ENCODE peak calls at places on chromosomes 12 and 14, in nine cellular contexts. Q, W, E, V, O, S, Y, C and P are unnamed samples.

GRCh38 chr12:114396153-114396868 is 9.6 kb downstream of the TBX5 start:
- DNase-seq in W (no peak), Q (no peak), V (no peak), O (peak), Y (no peak), S (no peak), C (no peak), E (no peak), P (no peak)

GRCh38 chr14:104218361-104219180 is 80.2 kb downstream of the KIF26A start:
- DNase-seq in Y (no peak), S (no peak), O (no peak), V (no peak), E (no peak), C (no peak), W (no peak), Q (no peak), P (no peak)

GRCh38 chr12:75986001-75986739 is 45.4 kb downstream of the PHLDA1 start:
- DNase-seq in S (no peak), O (no peak), C (peak), V (no peak), W (no peak), E (no peak), Y (no peak), Q (no peak), P (no peak)

GRCh38 chr14:41490323-41490722 is 116.4 kb upstream of the LRFN5 start:
- DNase-seq in V (no peak), Y (no peak), Q (no peak), W (no peak), S (no peak), E (no peak), O (no peak), C (no peak), P (no peak)

GRCh38 chr12:111453071-111453989 is 47.6 kb downstream of the SH2B3 start:
- DNase-seq in C (no peak), Y (no peak), V (no peak), Q (no peak), S (no peak), O (no peak), E (no peak), W (no peak), P (peak)

GRCh38 chr12:10190558-10191388 is 11.9 kb downstream of the TMEM52B start:
- DNase-seq in C (peak), Q (peak), S (peak), W (peak), O (peak), E (peak), Y (peak), V (peak), P (peak)

GRCh38 chr14:96187216-96188050 is 17.2 kb upstream of the BDKRB2 start:
- DNase-seq in E (no peak), C (no peak), O (no peak), Q (no peak), V (no peak), S (no peak), Y (no peak), W (no peak), P (no peak)

GRCh38 chr12:1800646-1801284 is 19.6 kb upstream of the LRTM2 start:
- DNase-seq in Y (peak), C (no peak), E (no peak), W (no peak), O (peak), S (peak), V (no peak), Q (no peak), P (no peak)

GRCh38 chr14:75247286-75247922 is 31.2 kb upstream of the FOS start:
- DNase-seq in Y (no peak), S (peak), E (peak), C (no peak), O (no peak), Q (peak), V (peak), W (peak), P (no peak)

GRCh38 chr14:81466854-81467253 is 66.7 kb upstream of the STON2 start:
- DNase-seq in V (no peak), E (no peak), O (no peak), Q (no peak), S (no peak), C (no peak), W (no peak), Y (peak), P (no peak)

GRCh38 chr12:27334721-27335082 is 2.1 kb downstream of the BMAL2 start:
- DNase-seq in C (no peak), V (no peak), Y (no peak), E (no peak), Q (no peak), O (no peak), S (no peak), W (no peak), P (no peak)

GRCh38 chr12:105775351-105775750 is 363.4 kb downstream of the NUAK1 start:
- DNase-seq in V (no peak), S (no peak), W (no peak), E (no peak), O (no peak), C (peak), Y (no peak), Q (no peak), P (no peak)

GRCh38 chr12:131188131-131189050 is 234.7 kb downstream of the ADGRD1 start:
- DNase-seq in O (no peak), S (no peak), W (no peak), Y (peak), Q (no peak), V (no peak), C (no peak), E (no peak), P (no peak)

GRCh38 chr12:779745-780734 is 27.7 kb downstream of the WNK1 start:
- DNase-seq in Y (no peak), W (no peak), S (no peak), Q (no peak), E (no peak), C (peak), V (no peak), O (no peak), P (no peak)

GRCh38 chr12:126726481-126727217 is 1540.3 kb upstream of the TMEM132C start:
- DNase-seq in S (no peak), Q (no peak), O (no peak), E (no peak), C (no peak), V (no peak), W (no peak), Y (no peak), P (no peak)

GRCh38 chr12:84791444-84791843 is 121.2 kb downstream of the SLC6A15 start:
- DNase-seq in S (no peak), O (no peak), Y (no peak), W (no peak), V (no peak), C (no peak), Q (no peak), E (no peak), P (no peak)

GRCh38 chr12:119312904-119313303 is 21.6 kb upstream of the CCDC60 start:
- DNase-seq in E (no peak), W (no peak), Q (no peak), V (no peak), S (no peak), C (no peak), O (no peak), Y (no peak), P (no peak)

GRCh38 chr12:29157486-29157946 is 8.4 kb downstream of the FAR2 start:
- DNase-seq in Q (no peak), Y (no peak), E (no peak), V (no peak), C (no peak), W (no peak), S (no peak), O (no peak), P (no peak)

GRCh38 chr12:92021665-92022033 is 124.0 kb downstream of the BTG1 start:
- DNase-seq in Y (no peak), O (peak), V (no peak), C (peak), W (no peak), S (no peak), E (no peak), Q (no peak), P (no peak)

GRCh38 chr14:98163285-98163741 is 1108.7 kb downstream of the BCL11B start:
- DNase-seq in O (no peak), S (no peak), Y (no peak), C (no peak), Q (no peak), W (no peak), V (no peak), E (no peak), P (no peak)

GRCh38 chr14:103488960-103489359 is 33.7 kb downstream of the CKB start:
- DNase-seq in S (no peak), O (no peak), W (no peak), E (no peak), Y (peak), V (no peak), Q (no peak), C (no peak), P (no peak)

GRCh38 chr12:84983289-84983688 is 52.8 kb downstream of the TSPAN19 start:
- DNase-seq in C (no peak), E (no peak), V (no peak), W (no peak), Q (no peak), O (no peak), S (no peak), Y (no peak), P (no peak)

GRCh38 chr12:99600388-99600787 is 47.2 kb upstream of the GARIN6 start:
- DNase-seq in Y (no peak), V (no peak), S (no peak), W (no peak), O (no peak), C (no peak), E (no peak), Q (no peak), P (no peak)

GRCh38 chr12:108063192-108063591 is 65.9 kb upstream of the WSCD2 start:
- DNase-seq in V (no peak), S (no peak), W (no peak), Q (no peak), O (peak), E (no peak), C (no peak), Y (no peak), P (no peak)